ENCODE peak calls at places on chromosomes 11 and 22, in seven cellular contexts. R is HCT116, L is GM12878, K is K562, O is HepG2, S is H1, M is SK-N-SH. G is an unnamed sample.

GRCh38 chr11:92253945-92254344 is 29.3 kb downstream of the FAT3 start:
- DNase-seq in M (no peak), R (no peak), K (no peak), L (no peak), O (no peak), S (no peak), G (no peak)

GRCh38 chr22:37381489-37381888 is 45.8 kb downstream of the ELFN2 start:
- DNase-seq in K (no peak), O (no peak), L (no peak), S (no peak), R (no peak), M (no peak), G (no peak)

GRCh38 chr11:45275823-45276222 is 10.3 kb downstream of the SYT13 start:
- DNase-seq in L (no peak), K (no peak), S (no peak), M (no peak), O (no peak), R (no peak), G (no peak)

GRCh38 chr11:10926801-10927200 is 68.9 kb upstream of the ZBED5 start:
- DNase-seq in K (no peak), O (no peak), R (no peak), L (no peak), M (no peak), S (no peak), G (no peak)

GRCh38 chr22:20239063-20239950 is 28.8 kb downstream of the RTN4R start:
- DNase-seq in O (no peak), S (no peak), L (no peak), K (peak; percentile 88), R (no peak), M (no peak), G (no peak)

GRCh38 chr22:22684605-22685561 is 40.5 kb downstream of the GGTLC2 start:
- DNase-seq in O (no peak), R (no peak), K (peak; percentile 77), L (no peak), M (no peak), S (no peak), G (no peak)

GRCh38 chr11:35398881-35399280 is 20.5 kb downstream of the SLC1A2 start:
- DNase-seq in K (no peak), R (no peak), M (no peak), L (no peak), S (no peak), O (no peak), G (no peak)

GRCh38 chr11:131206671-131207070 is 163.7 kb upstream of the NTM start:
- DNase-seq in M (no peak), O (no peak), K (no peak), R (no peak), L (no peak), S (no peak), G (no peak)

GRCh38 chr11:59728913-59729312 is 15.3 kb upstream of the OR10V1 start:
- DNase-seq in K (no peak), R (no peak), O (no peak), S (no peak), L (no peak), M (no peak), G (no peak)

GRCh38 chr11:120578591-120579154 is 67.1 kb downstream of the GRIK4 start:
- DNase-seq in K (no peak), S (no peak), L (no peak), O (no peak), M (no peak), R (no peak), G (no peak)

GRCh38 chr11:120577041-120577440 is 65.5 kb downstream of the GRIK4 start:
- DNase-seq in K (no peak), O (no peak), L (no peak), R (no peak), M (no peak), S (no peak), G (no peak)

GRCh38 chr11:120577624-120578363 is 66.2 kb downstream of the GRIK4 start:
- DNase-seq in L (no peak), S (no peak), O (no peak), R (no peak), K (no peak), M (no peak), G (no peak)

GRCh38 chr11:120581317-120581716 is 69.8 kb downstream of the GRIK4 start:
- DNase-seq in O (no peak), M (no peak), R (no peak), S (no peak), K (no peak), L (no peak), G (no peak)

DNA sequence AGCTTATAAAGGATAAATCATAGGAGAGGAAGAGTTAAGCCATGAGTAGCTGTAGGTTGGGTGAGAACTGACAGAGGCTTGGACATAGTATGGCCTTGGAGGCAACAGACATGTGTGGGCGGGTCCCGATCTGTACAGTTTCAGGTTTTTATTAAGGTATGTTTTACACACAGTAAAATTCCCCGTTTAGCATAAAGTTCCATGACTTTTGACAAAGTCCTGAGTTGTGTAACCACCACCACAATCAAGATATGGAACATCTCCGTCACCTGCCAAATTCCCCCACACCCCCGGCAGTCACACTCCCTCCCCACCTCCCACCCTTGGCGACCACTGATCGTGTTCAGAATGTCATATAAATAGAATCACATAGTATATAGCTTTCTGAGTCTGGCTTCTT is 68.1 kb downstream of the GRIK4 start:
- DNase-seq in K (no peak), O (no peak), R (no peak), L (no peak), M (no peak), S (no peak), G (no peak)
- TF ChIP-seq JUND in K (no peak), O (no peak), R (no peak), L (no peak), M (no peak), S (no peak), G (no peak)

GRCh38 chr11:66685276-66686099 is 7.8 kb upstream of the RBM4B start:
- DNase-seq in S (no peak), O (no peak), L (no peak), M (peak; percentile 73), R (no peak), K (no peak), G (no peak)

GRCh38 chr11:66684635-66685034 is 6.9 kb upstream of the RBM4B start:
- DNase-seq in M (peak; percentile 10), S (no peak), O (no peak), L (no peak), K (no peak), R (no peak), G (no peak)

GRCh38 chr11:66686801-66687750 is 9.4 kb upstream of the RBM4B start:
- DNase-seq in K (no peak), L (no peak), O (no peak), S (no peak), R (no peak), M (peak; percentile 19), G (no peak)

GRCh38 chr11:66687831-66688281 is 10.2 kb upstream of the RBM4B start:
- DNase-seq in L (no peak), O (no peak), S (no peak), K (no peak), M (no peak), R (no peak), G (no peak)

DNA sequence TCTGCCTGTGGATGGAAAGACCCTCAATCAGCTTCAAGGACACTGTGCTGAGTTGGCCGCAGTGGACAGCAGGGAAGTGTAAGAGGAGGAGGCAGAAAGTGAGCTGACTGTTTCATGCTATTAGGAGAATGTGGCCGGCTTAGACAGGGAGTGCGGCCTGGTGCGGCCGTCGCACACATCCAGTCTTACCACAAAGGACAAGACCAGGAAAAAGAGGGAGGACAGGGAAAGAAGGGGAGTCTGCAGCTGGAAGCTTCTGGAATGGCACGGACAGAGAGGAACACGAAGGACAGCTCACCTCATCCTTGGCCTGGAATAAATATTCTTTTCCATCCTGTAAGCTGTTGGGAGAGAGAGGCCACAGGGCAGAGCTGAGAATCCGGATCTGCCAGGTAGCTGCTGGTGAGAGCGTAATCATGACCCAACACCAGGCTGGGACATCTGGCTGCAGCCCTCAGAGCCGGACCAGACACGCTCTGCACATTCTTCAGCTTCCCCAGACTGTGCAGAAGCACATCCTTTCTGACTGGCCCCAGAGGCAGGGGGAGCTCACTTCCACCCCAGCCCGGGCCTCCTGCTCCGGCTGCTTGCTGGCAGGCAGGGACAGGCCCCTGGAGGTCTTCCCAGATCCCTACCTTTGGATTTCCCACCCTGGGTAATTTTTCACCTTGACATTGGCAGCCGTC is 8.6 kb upstream of the RBM4B start:
- DNase-seq in L (no peak), S (no peak), R (no peak), O (no peak), M (no peak), K (no peak), G (no peak)
- TF ChIP-seq JUND in L (no peak), S (no peak), R (no peak), O (no peak), M (no peak), K (no peak), G (no peak)

GRCh38 chr11:114168086-114168448 is 108.6 kb downstream of the ZBTB16 start:
- DNase-seq in M (no peak), L (no peak), S (no peak), K (no peak), O (no peak), R (no peak), G (no peak)

GRCh38 chr11:114168691-114169090 is 109.2 kb downstream of the ZBTB16 start:
- DNase-seq in M (no peak), R (no peak), K (no peak), O (no peak), S (no peak), L (no peak), G (no peak)

GRCh38 chr11:114166389-114166788 is 106.9 kb downstream of the ZBTB16 start:
- DNase-seq in R (no peak), K (no peak), L (no peak), M (no peak), S (no peak), O (no peak), G (no peak)

GRCh38 chr11:114166897-114167323 is 107.4 kb downstream of the ZBTB16 start:
- DNase-seq in K (no peak), L (no peak), M (no peak), O (no peak), S (no peak), R (no peak), G (no peak)

GRCh38 chr11:114167355-114168085 is 108.0 kb downstream of the ZBTB16 start:
- DNase-seq in R (no peak), L (no peak), O (no peak), M (no peak), K (no peak), S (no peak), G (no peak)
- TF ChIP-seq JUND in R (no peak), L (no peak), O (no peak), M (no peak), K (no peak), S (no peak), G (no peak)

GRCh38 chr11:57643802-57644201 is 5.9 kb downstream of the YPEL4 start:
- DNase-seq in O (no peak), L (no peak), K (no peak), M (no peak), S (no peak), R (no peak), G (no peak)

GRCh38 chr11:57646221-57646620 is 3.5 kb downstream of the YPEL4 start:
- DNase-seq in O (no peak), R (no peak), L (no peak), S (no peak), K (no peak), M (no peak), G (no peak)

GRCh38 chr11:57645716-57646085 is 4.0 kb downstream of the YPEL4 start:
- DNase-seq in K (no peak), S (no peak), R (no peak), M (no peak), O (no peak), L (no peak), G (no peak)

GRCh38 chr11:57646756-57647303 is 2.9 kb downstream of the YPEL4 start:
- DNase-seq in O (no peak), L (no peak), K (no peak), S (no peak), M (no peak), R (no peak), G (no peak)

GRCh38 chr11:57644748-57645715 is 4.7 kb downstream of the YPEL4 start:
- DNase-seq in S (no peak), R (peak; percentile 71), M (peak; percentile 87), L (no peak), K (peak; percentile 86), O (peak; percentile 69), G (peak; percentile 89)
- TF ChIP-seq JUND in S (no peak), R (no peak), M (no peak), L (no peak), K (no peak), O (no peak), G (no peak)